ENCODE peak calls at places on chromosomes 12 and 14, in five cellular contexts. A is stimulated activated CD4-positive, alpha-beta T cell treated with anti-CD3 and anti-CD28 coated beads, Interleukin-1b, Interleukin-23, amount 100 ng/mL, for 4 hours; W is fibroblast of mammary gland; U is activated CD4-positive, alpha-beta T cell treated with anti-CD3 and anti-CD28 coated beads, Interleukin-2, amount 50 U/mL, for 24 hours; R is EL. Z is an unnamed sample.

GRCh38 chr12:29930503-29930902 is 146.8 kb upstream of the TMTC1 start:
- DNase-seq in A (no peak), W (no peak), U (no peak), R (no peak), Z (no peak)

GRCh38 chr14:21999400-21999799 is 325.8 kb upstream of the OR4E1 start:
- DNase-seq in A (no peak), W (no peak), U (no peak), R (no peak), Z (no peak)

GRCh38 chr14:73843296-73843695 is 8.3 kb upstream of the PTGR2 start:
- DNase-seq in A (no peak), W (no peak), U (no peak), R (no peak), Z (no peak)

GRCh38 chr12:57191410-57191809 is 25.2 kb upstream of the NXPH4 start:
- DNase-seq in A (no peak), W (peak; percentile 34), U (no peak), R (no peak), Z (no peak)

GRCh38 chr14:82905762-82906161 is 1372.1 kb upstream of the SEL1L start:
- DNase-seq in A (no peak), W (no peak), U (no peak), R (no peak), Z (no peak)

GRCh38 chr14:106417224-106418049 is 891.1 kb downstream of the TMEM121 start:
- DNase-seq in A (peak; percentile 64), W (peak; percentile 36), U (peak; percentile 80), R (peak; percentile 5), Z (peak; percentile 52)

GRCh38 chr14:104133496-104133895 is 4.9 kb upstream of the KIF26A start:
- DNase-seq in A (no peak), W (no peak), U (no peak), R (no peak), Z (no peak)

GRCh38 chr12:116492703-116493324 is 66.4 kb upstream of the MAP1LC3B2 start:
- DNase-seq in A (no peak), W (peak; percentile 95), U (no peak), R (peak; percentile 72), Z (no peak)

GRCh38 chr12:14995583-14996425 is 23.0 kb downstream of the PDE6H start:
- DNase-seq in A (no peak), W (peak; percentile 80), U (no peak), R (peak; percentile 53), Z (no peak)

GRCh38 chr12:108744021-108744897 is 12.9 kb upstream of the CORO1C start:
- DNase-seq in A (no peak), W (no peak), U (no peak), R (no peak), Z (no peak)

GRCh38 chr12:124567035-124567672 is at the start of gene NCOR2:
- DNase-seq in A (peak; percentile 37), W (no peak), U (peak; percentile 46), R (peak; percentile 42), Z (no peak)

GRCh38 chr14:100294213-100294962 is 11.9 kb downstream of the SLC25A29 start:
- DNase-seq in A (no peak), W (peak; percentile 36), U (no peak), R (no peak), Z (no peak)

GRCh38 chr12:59928416-59928815 is 332.6 kb downstream of the SLC16A7 start:
- DNase-seq in A (no peak), W (peak; percentile 62), U (no peak), R (no peak), Z (no peak)

GRCh38 chr14:68541128-68541896 is 251.6 kb downstream of the ZFP36L1 start:
- DNase-seq in A (no peak), W (no peak), U (no peak), R (no peak), Z (no peak)